ENCODE peak calls at places on chromosome 20, in four cellular contexts. I, S, E and W are unnamed samples.

GRCh38 chr20:54980321-54980960 is 505.0 kb downstream of the DOK5 start:
- DNase-seq in I (no peak), S (no peak), E (no peak), W (peak)

GRCh38 chr20:13221673-13222318 is 722 bp downstream of the ISM1 start:
- DNase-seq in I (peak), S (peak), E (peak), W (peak)

GRCh38 chr20:64129146-64129782 is 21.9 kb upstream of the NPBWR2 start:
- DNase-seq in I (no peak), S (no peak), E (peak), W (no peak)

GRCh38 chr20:4300921-4301320 is 285.6 kb upstream of the RNF24 start:
- DNase-seq in I (no peak), S (no peak), E (no peak), W (no peak)

GRCh38 chr20:24402234-24402633 is 67.2 kb upstream of the SYNDIG1 start:
- DNase-seq in I (peak), S (no peak), E (no peak), W (no peak)

GRCh38 chr20:25336561-25337422 is 53.8 kb downstream of the ABHD12 start:
- DNase-seq in I (peak), S (peak), E (peak), W (peak)

GRCh38 chr20:7856756-7857155 is 83.5 kb downstream of the HAO1 start:
- DNase-seq in I (no peak), S (peak), E (no peak), W (peak)

GRCh38 chr20:12012241-12013222 is 94.8 kb downstream of the BTBD3 start:
- DNase-seq in I (peak), S (peak), E (peak), W (peak)

GRCh38 chr20:10864076-10864672 is 190.4 kb upstream of the JAG1 start:
- DNase-seq in I (peak), S (no peak), E (no peak), W (no peak)

GRCh38 chr20:40763646-40764295 is 74.7 kb upstream of the MAFB start:
- DNase-seq in I (no peak), S (no peak), E (no peak), W (no peak)

DNA sequence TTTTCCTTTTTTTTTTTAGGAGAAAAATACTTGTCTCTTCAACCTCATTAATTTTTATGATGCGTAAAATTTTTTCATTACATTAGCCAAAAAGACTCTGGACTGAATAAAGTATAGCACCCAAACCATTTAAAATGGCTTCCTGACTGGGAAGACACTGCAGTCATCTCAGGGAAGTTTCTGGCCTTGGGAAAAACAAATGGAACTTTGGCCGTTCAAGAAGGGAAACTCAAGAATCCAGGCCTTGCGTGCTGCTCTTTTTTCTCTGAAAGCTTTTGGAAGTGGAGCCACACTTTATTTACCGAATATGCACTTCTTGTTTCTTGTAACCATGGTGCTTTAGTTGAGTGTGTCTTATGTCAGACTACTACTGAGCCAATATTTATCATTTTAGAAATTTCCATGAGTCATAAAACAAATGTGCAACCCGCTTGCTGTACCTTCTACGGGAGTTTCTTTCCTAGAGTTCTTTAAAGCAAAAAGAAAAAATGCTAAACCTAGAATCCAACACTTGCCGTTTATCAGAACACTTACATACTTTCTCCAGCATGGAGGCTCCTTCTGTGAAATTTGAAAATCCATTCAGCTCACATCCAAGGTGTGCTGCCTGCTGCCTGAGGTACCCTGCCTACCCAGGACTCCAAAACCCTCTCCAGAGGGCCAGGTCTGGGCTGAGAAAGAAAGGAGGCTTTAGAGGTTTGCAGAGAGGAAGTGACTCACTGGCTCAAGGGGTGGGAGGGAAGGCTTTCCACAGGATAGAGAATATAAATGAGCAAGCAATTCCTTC is 11.5 kb upstream of the DSTN start:
- DNase-seq in I (peak), S (peak), E (peak), W (peak)
- H2BK5ac ChIP-seq in I (no peak), S (peak), E (peak), W (no peak)

GRCh38 chr20:6600336-6600735 is 167.2 kb upstream of the BMP2 start:
- DNase-seq in I (no peak), S (no peak), E (no peak), W (no peak)
- H4K5ac ChIP-seq in I (no peak), S (no peak), E (no peak), W (no peak)

DNA sequence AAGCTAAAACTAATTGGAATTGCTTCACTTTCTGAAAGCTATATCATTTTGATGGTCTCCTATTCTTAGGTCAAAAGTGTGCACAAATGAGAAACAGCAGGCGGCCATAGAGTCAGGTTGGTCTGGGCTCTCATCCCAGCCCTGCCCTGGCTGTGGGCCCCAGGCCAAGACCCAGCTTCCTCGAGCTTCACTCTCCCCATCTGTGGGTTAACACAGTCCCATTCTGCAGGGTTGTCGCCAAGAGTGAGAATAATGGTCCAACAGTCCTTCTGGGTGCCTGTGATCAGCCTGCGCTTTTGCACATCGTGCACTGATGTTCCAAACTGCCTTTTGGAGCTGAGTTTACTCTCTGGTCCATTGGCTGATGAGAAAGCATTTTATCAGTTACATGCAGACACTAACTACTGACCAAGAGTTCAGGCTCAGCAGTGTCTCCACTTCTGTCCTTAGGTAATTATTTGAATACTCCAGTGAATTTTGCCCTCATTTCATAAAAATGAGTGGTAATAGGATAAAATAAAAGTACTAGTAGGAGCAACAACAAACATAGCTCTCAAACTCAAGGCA is 82.6 kb downstream of the INSM1 start:
- DNase-seq in I (no peak), S (no peak), E (no peak), W (no peak)
- H4K8ac ChIP-seq in I (no peak), S (no peak), E (no peak), W (no peak)

GRCh38 chr20:45347297-45347935 is 808 bp downstream of the SDC4 start:
- DNase-seq in I (no peak), S (no peak), E (no peak), W (no peak)

GRCh38 chr20:45347936-45348809 is at the start of gene SDC4:
- DNase-seq in I (peak), S (peak), E (peak), W (peak)

GRCh38 chr20:45345104-45345936 is 2.9 kb downstream of the SDC4 start:
- DNase-seq in I (no peak), S (no peak), E (no peak), W (no peak)

GRCh38 chr20:45346851-45347250 is 1.4 kb downstream of the SDC4 start:
- DNase-seq in I (no peak), S (no peak), E (no peak), W (peak)

GRCh38 chr20:45346291-45346718 is 1.9 kb downstream of the SDC4 start:
- DNase-seq in I (no peak), S (no peak), E (no peak), W (no peak)
- H2BK5ac ChIP-seq in I (no peak), S (peak), E (no peak), W (no peak)

DNA sequence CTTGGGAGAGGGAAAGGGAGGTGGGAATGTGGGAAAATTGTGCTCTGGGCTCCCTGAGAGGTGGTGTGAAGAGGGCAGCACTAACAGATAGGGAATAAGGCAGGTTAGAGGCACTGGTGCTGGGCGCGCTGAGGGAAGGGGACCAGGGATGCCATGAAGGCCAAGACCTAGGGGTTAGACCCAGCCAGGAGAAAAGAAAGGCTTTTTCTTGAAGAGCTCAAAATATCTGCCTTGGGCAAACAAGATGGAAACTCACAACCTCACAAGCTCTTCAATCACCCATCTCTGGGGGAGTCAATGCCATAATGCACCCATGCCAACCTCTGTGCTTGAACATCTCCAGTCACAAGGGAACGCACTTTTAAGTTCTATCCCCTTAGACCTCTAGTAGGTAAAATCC is 363.6 kb upstream of the CHD6 start:
- DNase-seq in I (no peak), S (no peak), E (no peak), W (no peak)
- H4K5ac ChIP-seq in I (no peak), S (no peak), E (no peak), W (no peak)

GRCh38 chr20:32537657-32538525 is 47.2 kb downstream of the NOL4L start:
- DNase-seq in I (peak), S (no peak), E (no peak), W (peak)

GRCh38 chr20:32539063-32539816 is 45.9 kb downstream of the NOL4L start:
- DNase-seq in I (no peak), S (no peak), E (no peak), W (no peak)

GRCh38 chr20:32541917-32542615 is 43.1 kb downstream of the NOL4L start:
- DNase-seq in I (no peak), S (no peak), E (no peak), W (no peak)

GRCh38 chr20:32538526-32538918 is 46.6 kb downstream of the NOL4L start:
- DNase-seq in I (peak), S (no peak), E (no peak), W (peak)

DNA sequence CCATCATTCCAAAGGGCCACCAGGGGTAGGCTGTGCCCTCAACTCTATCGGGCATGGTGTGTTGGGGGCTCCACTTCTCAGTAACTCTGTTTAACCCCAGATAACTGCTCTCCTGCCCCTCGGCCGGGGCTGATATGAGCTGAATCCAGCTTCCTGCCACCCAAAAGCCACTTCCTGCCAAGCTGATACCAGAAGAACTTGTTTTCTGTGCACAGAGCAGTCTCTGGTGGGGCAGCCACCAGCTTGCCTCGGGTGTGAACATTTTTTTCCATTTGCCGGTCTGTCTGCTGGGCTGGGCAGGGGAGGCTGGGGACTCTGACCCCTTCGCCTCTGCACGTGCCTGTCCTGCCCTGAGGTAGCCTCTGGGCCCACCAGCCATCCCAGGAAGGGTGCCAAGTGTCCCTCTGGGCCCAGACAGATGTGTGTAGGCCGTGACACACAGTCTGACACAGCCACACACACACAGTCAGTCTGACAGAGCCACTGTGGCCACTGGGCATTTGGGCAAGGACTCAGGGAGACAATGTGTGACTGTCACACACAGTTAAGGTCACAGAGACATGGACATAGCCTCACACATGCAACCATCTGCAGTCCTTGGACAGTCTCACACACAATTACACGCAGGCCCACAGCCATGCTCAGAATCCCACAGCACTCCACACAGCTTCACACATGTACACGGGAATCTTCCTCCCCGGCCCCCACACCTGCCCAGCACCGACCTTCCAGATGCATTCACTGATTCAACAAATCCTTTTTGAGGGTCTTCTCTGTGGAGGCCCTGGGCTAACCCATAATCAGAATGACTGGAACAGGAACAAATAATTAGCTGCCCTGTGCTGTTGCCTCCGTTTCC is 45.1 kb downstream of the NOL4L start:
- DNase-seq in I (no peak), S (no peak), E (no peak), W (no peak)
- H4K8ac ChIP-seq in I (no peak), S (no peak), E (no peak), W (no peak)

GRCh38 chr20:61972910-61973508 is 92.7 kb downstream of the TAF4 start:
- DNase-seq in I (no peak), S (no peak), E (no peak), W (no peak)

GRCh38 chr20:61976275-61976649 is 89.4 kb downstream of the TAF4 start:
- DNase-seq in I (no peak), S (no peak), E (no peak), W (no peak)

GRCh38 chr20:61975411-61975810 is 90.3 kb downstream of the TAF4 start:
- DNase-seq in I (no peak), S (no peak), E (no peak), W (no peak)

GRCh38 chr20:61973515-61974356 is 91.9 kb downstream of the TAF4 start:
- DNase-seq in I (no peak), S (no peak), E (no peak), W (no peak)

DNA sequence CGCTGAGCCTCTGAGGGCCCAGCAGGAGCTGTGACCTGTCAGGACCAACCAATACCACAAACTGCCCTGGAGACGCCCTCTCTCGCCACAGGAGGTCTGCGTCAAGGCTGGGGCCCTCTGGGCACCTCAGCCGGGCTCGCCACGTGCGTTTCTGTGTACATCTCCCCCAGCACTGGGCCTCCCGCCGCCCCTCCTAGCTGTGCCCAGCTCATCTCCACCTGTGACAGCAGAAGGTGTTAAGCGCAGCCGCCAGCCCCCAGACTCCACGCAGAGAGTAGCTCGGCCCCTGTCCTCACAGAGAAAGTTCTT is 91.4 kb downstream of the TAF4 start:
- DNase-seq in I (no peak), S (no peak), E (no peak), W (no peak)
- H2BK5ac ChIP-seq in I (no peak), S (no peak), E (no peak), W (no peak)